ENCODE peak calls at places on chromosomes 1 and 21, in six cellular contexts. B is HEK293T, P is IMR-90, J is K562, H is HepG2, Y is GM12878. L is an unnamed sample.

GRCh38 chr1:16226495-16227179 is 10.3 kb downstream of the CPLANE2 start:
- DNase-seq in B (no peak), P (no peak), J (no peak), H (no peak), Y (no peak), L (no peak)

GRCh38 chr21:35850542-35851103 is 209.7 kb downstream of the SETD4 start:
- DNase-seq in B (no peak), P (no peak), J (no peak), H (no peak), Y (no peak), L (no peak)

GRCh38 chr1:211543003-211543402 is 36.0 kb downstream of the SLC30A1 start:
- DNase-seq in B (no peak), P (no peak), J (no peak), H (no peak), Y (no peak), L (no peak)

GRCh38 chr1:49408346-49408745 is 615.4 kb downstream of the AGBL4 start:
- DNase-seq in B (no peak), P (no peak), J (no peak), H (no peak), Y (no peak), L (no peak)

GRCh38 chr1:46942086-46942485 is 810 bp upstream of the CYP4A11 start:
- DNase-seq in B (no peak), P (no peak), J (no peak), H (peak), Y (no peak), L (no peak)

GRCh38 chr1:184567016-184567415 is 180.2 kb downstream of the C1orf21 start:
- DNase-seq in B (no peak), P (no peak), J (no peak), H (no peak), Y (no peak), L (no peak)

GRCh38 chr1:63713627-63714481 is 60.0 kb upstream of the ROR1 start:
- DNase-seq in B (no peak), P (peak), J (no peak), H (no peak), Y (no peak), L (peak)

GRCh38 chr1:63261736-63262142 is 60.6 kb upstream of the FOXD3 start:
- DNase-seq in B (no peak), P (no peak), J (no peak), H (peak), Y (no peak), L (no peak)

GRCh38 chr1:11682287-11682771 is 1.4 kb upstream of the MAD2L2 start:
- DNase-seq in B (no peak), P (no peak), J (no peak), H (no peak), Y (no peak), L (no peak)

GRCh38 chr1:5992814-5993552 is 758 bp upstream of the NPHP4 start:
- DNase-seq in B (peak), P (no peak), J (peak), H (no peak), Y (no peak), L (no peak)

GRCh38 chr1:41476807-41477361 is 7.6 kb downstream of the EDN2 start:
- DNase-seq in B (no peak), P (no peak), J (no peak), H (peak), Y (no peak), L (no peak)

GRCh38 chr1:37722181-37723071 is 30.1 kb downstream of the CDCA8 start:
- DNase-seq in B (no peak), P (no peak), J (no peak), H (no peak), Y (no peak), L (no peak)

GRCh38 chr1:151502859-151503509 is 8.2 kb upstream of the CGN start:
- DNase-seq in B (no peak), P (no peak), J (no peak), H (no peak), Y (no peak), L (no peak)

GRCh38 chr1:246709845-246710244 is 14.4 kb upstream of the SCCPDH start:
- DNase-seq in B (no peak), P (no peak), J (no peak), H (peak), Y (no peak), L (no peak)

GRCh38 chr1:72485786-72486185 is 203.4 kb upstream of the NEGR1 start:
- DNase-seq in B (no peak), P (peak), J (no peak), H (no peak), Y (no peak), L (no peak)

GRCh38 chr1:230629511-230629910 is 12.8 kb upstream of the COG2 start:
- DNase-seq in B (no peak), P (no peak), J (no peak), H (no peak), Y (no peak), L (no peak)

GRCh38 chr21:37006521-37007291 is at the start of gene RIPPLY3:
- DNase-seq in B (peak), P (no peak), J (no peak), H (no peak), Y (no peak), L (no peak)

GRCh38 chr1:186858923-186859322 is 30.2 kb downstream of the PLA2G4A start:
- DNase-seq in B (no peak), P (no peak), J (no peak), H (no peak), Y (no peak), L (no peak)

GRCh38 chr1:115727706-115728249 is 40.7 kb downstream of the CASQ2 start:
- DNase-seq in B (no peak), P (peak), J (no peak), H (peak), Y (no peak), L (peak)

GRCh38 chr1:51990478-51990965 is at the start of gene RAB3B:
- DNase-seq in B (peak), P (peak), J (peak), H (peak), Y (no peak), L (peak)

GRCh38 chr1:206854401-206855129 is 10.9 kb upstream of the IL20 start:
- DNase-seq in B (no peak), P (peak), J (no peak), H (no peak), Y (no peak), L (no peak)

GRCh38 chr1:163142152-163142551 is 60.6 kb downstream of the RGS5 start:
- DNase-seq in B (no peak), P (no peak), J (no peak), H (no peak), Y (no peak), L (no peak)

GRCh38 chr21:17550671-17551308 is 37.9 kb downstream of the CXADR start:
- DNase-seq in B (no peak), P (no peak), J (no peak), H (no peak), Y (no peak), L (no peak)
- TF ChIP-seq BHLHE40 in B (no peak), P (no peak), J (no peak), H (no peak), Y (no peak), L (no peak)

GRCh38 chr1:39105841-39106765 is 80.0 kb downstream of the NDUFS5 start:
- DNase-seq in B (peak), P (no peak), J (peak), H (peak), Y (no peak), L (no peak)
- TF ChIP-seq BHLHE40 in B (no peak), P (no peak), J (no peak), H (no peak), Y (peak), L (no peak)

GRCh38 chr1:183058835-183059234 is 35.6 kb downstream of the LAMC1 start:
- DNase-seq in B (no peak), P (peak), J (no peak), H (no peak), Y (no peak), L (no peak)
- TF ChIP-seq BHLHE40 in B (no peak), P (no peak), J (no peak), H (no peak), Y (no peak), L (no peak)

GRCh38 chr21:43027846-43028731 is 47.5 kb downstream of the CBS start:
- DNase-seq in B (no peak), P (no peak), J (no peak), H (no peak), Y (no peak), L (no peak)
- TF ChIP-seq BHLHE40 in B (no peak), P (no peak), J (no peak), H (no peak), Y (no peak), L (no peak)

GRCh38 chr1:182806015-182806678 is 16.6 kb downstream of the NPL start:
- DNase-seq in B (peak), P (no peak), J (peak), H (peak), Y (no peak), L (no peak)
- TF ChIP-seq BHLHE40 in B (no peak), P (no peak), J (no peak), H (no peak), Y (no peak), L (no peak)

GRCh38 chr1:109627692-109628399 is 8.2 kb downstream of the AMPD2 start:
- DNase-seq in B (no peak), P (no peak), J (no peak), H (no peak), Y (no peak), L (no peak)

GRCh38 chr1:109630081-109630880 is 10.6 kb downstream of the AMPD2 start:
- DNase-seq in B (peak), P (no peak), J (peak), H (no peak), Y (no peak), L (no peak)

GRCh38 chr1:109626682-109627408 is 7.2 kb downstream of the AMPD2 start:
- DNase-seq in B (no peak), P (no peak), J (no peak), H (no peak), Y (no peak), L (no peak)

GRCh38 chr1:109629372-109630030 is 9.9 kb downstream of the AMPD2 start:
- DNase-seq in B (no peak), P (no peak), J (no peak), H (no peak), Y (no peak), L (no peak)

DNA sequence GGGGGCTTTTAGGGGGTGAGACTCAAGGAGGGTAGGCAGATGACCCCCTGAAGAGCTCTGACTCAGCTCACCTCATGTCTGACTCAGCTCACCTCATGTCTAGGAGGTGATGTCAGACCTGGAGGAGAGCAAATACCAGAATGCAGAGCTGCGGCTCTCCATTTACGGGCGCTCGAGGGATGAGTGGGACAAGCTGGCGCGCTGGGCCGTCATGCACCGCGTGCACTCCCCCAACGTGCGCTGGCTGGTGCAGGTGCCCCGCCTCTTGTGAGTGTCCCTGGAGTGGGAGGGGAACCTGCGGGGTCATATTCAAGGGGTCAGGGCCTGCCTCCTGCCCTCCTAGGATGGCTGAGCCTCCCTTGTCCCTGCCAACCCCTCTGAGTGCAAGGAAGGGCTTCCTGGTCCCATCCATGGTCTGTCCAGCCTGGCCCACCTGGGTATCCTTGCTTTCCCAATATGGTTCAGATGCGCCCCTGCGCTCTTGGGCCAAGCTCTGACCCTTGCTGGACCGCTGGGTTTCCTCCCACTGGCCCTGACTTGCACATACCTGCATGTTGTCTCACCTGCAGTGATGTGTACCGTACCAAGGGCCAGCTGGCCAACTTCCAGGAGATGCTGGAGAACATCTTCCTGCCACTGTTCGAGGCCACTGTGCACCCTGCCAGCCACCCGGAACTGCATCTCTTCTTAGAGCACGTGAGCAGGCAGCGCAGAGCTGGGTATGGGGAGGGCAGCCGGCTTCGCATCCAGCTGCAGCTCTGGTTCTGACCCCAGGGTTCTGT is 9.1 kb downstream of the AMPD2 start:
- DNase-seq in B (no peak), P (peak), J (no peak), H (no peak), Y (no peak), L (no peak)
- TF ChIP-seq BHLHE40 in B (no peak), P (no peak), J (no peak), H (no peak), Y (no peak), L (no peak)

DNA sequence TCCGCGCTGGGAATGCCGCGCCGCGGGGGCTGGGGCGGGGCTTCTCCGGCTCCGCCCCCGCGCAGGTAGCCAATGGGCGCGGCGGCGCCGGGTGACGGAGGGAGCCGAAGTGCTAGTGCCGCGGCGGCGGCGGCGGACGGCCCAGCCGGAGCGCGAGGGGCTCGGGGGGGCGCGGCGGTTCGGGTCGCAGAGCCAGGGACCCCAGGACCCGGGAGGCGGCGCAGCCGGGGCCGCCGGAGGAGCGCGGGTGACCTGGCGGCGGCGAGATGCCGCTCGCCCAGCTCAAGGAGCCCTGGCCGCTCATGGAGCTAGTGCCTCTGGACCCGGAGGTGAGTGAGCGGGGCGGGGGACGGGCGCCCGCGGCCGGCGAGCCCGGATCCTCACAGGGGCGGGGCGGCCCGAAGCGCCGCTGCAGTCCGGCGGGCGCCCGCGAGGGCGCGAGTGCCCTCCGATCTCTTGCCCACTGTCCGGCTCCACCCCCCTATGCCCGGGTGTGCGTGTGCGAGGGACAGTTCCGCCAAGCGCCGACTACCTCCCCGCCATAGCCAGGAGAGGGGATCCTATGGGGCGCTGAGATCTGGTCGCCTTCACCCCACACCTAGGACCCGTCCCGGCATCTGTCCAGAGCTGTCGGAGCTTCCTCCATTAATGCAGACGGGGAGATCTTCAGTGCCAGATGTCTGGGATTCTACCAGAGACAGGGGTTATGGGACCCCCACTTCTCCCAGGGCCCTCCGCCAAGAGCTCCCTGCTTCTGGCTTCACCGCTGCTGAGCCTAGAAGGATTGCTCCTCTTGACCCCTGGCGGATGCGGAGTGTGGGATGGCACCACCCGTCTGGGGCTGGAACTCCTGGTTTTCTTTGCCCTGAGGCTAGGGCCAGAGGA is at the start of gene RPS6KA1:
- DNase-seq in B (peak), P (peak), J (peak), H (peak), Y (no peak), L (peak)
- TF ChIP-seq BHLHE40 in B (no peak), P (no peak), J (no peak), H (no peak), Y (peak), L (no peak)

GRCh38 chr1:223704921-223705878 is 7.1 kb upstream of the CAPN2 start:
- DNase-seq in B (no peak), P (peak), J (no peak), H (no peak), Y (no peak), L (no peak)
- TF ChIP-seq BHLHE40 in B (no peak), P (no peak), J (no peak), H (no peak), Y (no peak), L (no peak)

GRCh38 chr1:55057956-55058298 is 18.6 kb downstream of the PCSK9 start:
- DNase-seq in B (no peak), P (no peak), J (no peak), H (no peak), Y (no peak), L (no peak)
- TF ChIP-seq BHLHE40 in B (no peak), P (no peak), J (no peak), H (no peak), Y (no peak), L (no peak)

DNA sequence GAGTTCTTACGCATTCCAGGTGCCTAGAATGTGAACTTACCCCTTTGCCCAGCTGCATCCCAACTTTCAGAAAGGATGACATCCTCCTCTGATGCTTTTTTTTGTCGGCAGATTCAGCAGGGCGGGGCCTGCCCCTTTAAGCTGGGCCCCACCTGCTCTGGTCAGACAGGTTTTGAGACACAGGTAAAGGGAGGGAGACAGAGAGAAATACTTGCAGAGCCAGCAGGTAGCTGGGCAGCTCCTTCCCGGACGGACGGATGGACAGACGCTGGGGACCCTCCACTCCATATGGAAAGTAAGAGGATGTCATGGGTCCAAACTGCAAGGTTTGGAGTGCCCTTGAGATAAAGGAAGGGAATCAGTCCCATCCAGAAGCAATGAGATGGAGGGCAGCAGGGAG is at the start of gene TMEM79:
- DNase-seq in B (no peak), P (no peak), J (no peak), H (no peak), Y (no peak), L (no peak)
- TF ChIP-seq BHLHE40 in B (no peak), P (no peak), J (no peak), H (no peak), Y (no peak), L (no peak)